ENCODE peak calls at places on chromosomes 3 and 15, in eight cellular contexts. L is transverse colon, Q is ovary, W is tibial nerve, K is GM12892, C is heart left ventricle, Y is HCT116, S is adrenal gland. X is an unnamed sample.

GRCh38 chr3:172201136-172201989 is 162.0 kb downstream of the FNDC3B start:
- DNase-seq in K (no peak), C (peak; percentile 90), W (peak; percentile 78), Y (no peak), L (peak; percentile 74), Q (peak; percentile 77), S (peak; percentile 87), X (no peak)

GRCh38 chr3:110106805-110107204 is 769.5 kb upstream of the DPPA4 start:
- DNase-seq in C (no peak), L (no peak), K (no peak), Q (no peak), Y (no peak), W (no peak), S (no peak), X (no peak)

GRCh38 chr3:46667061-46667621 is 26.3 kb downstream of the ALS2CL start:
- DNase-seq in K (peak; percentile 9), Y (no peak), L (peak; percentile 5), S (peak; percentile 16), Q (no peak), C (peak; percentile 60), W (no peak), X (no peak)

GRCh38 chr3:4409415-4409814 is 57.7 kb downstream of the SUMF1 start:
- DNase-seq in S (no peak), L (no peak), W (no peak), K (no peak), Y (no peak), C (no peak), Q (no peak), X (no peak)

GRCh38 chr15:41512078-41512394 is 1.6 kb downstream of the LTK start:
- DNase-seq in S (no peak), W (no peak), Y (no peak), L (peak; percentile 30), K (no peak), Q (no peak), C (peak; percentile 48), X (no peak)

GRCh38 chr15:76235186-76235826 is 76.0 kb downstream of the ETFA start:
- DNase-seq in C (no peak), S (no peak), L (no peak), W (no peak), Y (peak; percentile 19), Q (no peak), K (no peak), X (no peak)

GRCh38 chr15:37094542-37095196 is 5.7 kb downstream of the MEIS2 start:
- DNase-seq in Q (no peak), L (no peak), Y (no peak), S (no peak), K (no peak), C (no peak), W (no peak), X (peak; percentile 15)

GRCh38 chr3:30835667-30836066 is 58.8 kb downstream of the GADL1 start:
- DNase-seq in C (no peak), Y (no peak), K (no peak), W (no peak), L (no peak), S (no peak), Q (no peak), X (no peak)

GRCh38 chr3:182533394-182533793 is 259.9 kb upstream of the ATP11B start:
- DNase-seq in C (no peak), K (no peak), Y (no peak), L (no peak), S (no peak), Q (no peak), W (no peak), X (no peak)

GRCh38 chr15:37756407-37756806 is 178.0 kb upstream of the TMCO5A start:
- DNase-seq in L (no peak), W (no peak), C (no peak), Q (no peak), Y (no peak), K (no peak), S (no peak), X (no peak)

GRCh38 chr3:59432676-59433075 is 382.9 kb upstream of the CFAP20DC start:
- DNase-seq in W (no peak), S (no peak), C (no peak), Y (no peak), L (no peak), K (no peak), Q (no peak), X (no peak)

GRCh38 chr3:13853978-13854296 is 25.9 kb downstream of the WNT7A start:
- DNase-seq in Q (no peak), L (no peak), W (no peak), C (no peak), S (no peak), Y (peak; percentile 85), K (no peak), X (no peak)

GRCh38 chr15:77416954-77417353 is 3.0 kb downstream of the PEAK1 start:
- DNase-seq in K (no peak), L (no peak), Y (no peak), Q (no peak), W (no peak), C (no peak), S (no peak), X (no peak)

GRCh38 chr15:83106994-83107840 is at the start of gene TM6SF1:
- DNase-seq in Y (no peak), S (no peak), W (no peak), L (no peak), C (peak; percentile 71), K (peak; percentile 48), Q (peak; percentile 18), X (no peak)

GRCh38 chr3:111874177-111874820 is 15.2 kb downstream of the PHLDB2 start:
- DNase-seq in K (no peak), Y (peak; percentile 93), W (no peak), S (no peak), C (no peak), Q (no peak), L (no peak), X (peak; percentile 25)

GRCh38 chr3:133329626-133330025 is 70.2 kb upstream of the BFSP2 start:
- DNase-seq in L (no peak), S (no peak), Q (no peak), W (no peak), K (no peak), C (no peak), Y (no peak), X (no peak)

GRCh38 chr3:194320100-194320499 is 31.0 kb downstream of the CPN2 start:
- DNase-seq in K (no peak), S (no peak), C (no peak), L (no peak), Q (no peak), W (no peak), Y (no peak), X (no peak)

GRCh38 chr15:39127925-39128617 is 452.8 kb upstream of the THBS1 start:
- DNase-seq in Q (no peak), Y (peak; percentile 62), W (no peak), C (no peak), L (peak; percentile 12), S (peak; percentile 30), K (no peak), X (peak; percentile 25)

GRCh38 chr3:47002490-47003410 is 23.3 kb downstream of the NBEAL2 start:
- DNase-seq in W (no peak), K (no peak), Q (no peak), Y (no peak), C (no peak), L (no peak), S (no peak), X (no peak)

GRCh38 chr15:43975750-43976149 is 148.9 kb downstream of the WDR76 start:
- DNase-seq in L (no peak), Y (no peak), C (no peak), W (no peak), K (no peak), Q (no peak), S (no peak), X (no peak)

DNA sequence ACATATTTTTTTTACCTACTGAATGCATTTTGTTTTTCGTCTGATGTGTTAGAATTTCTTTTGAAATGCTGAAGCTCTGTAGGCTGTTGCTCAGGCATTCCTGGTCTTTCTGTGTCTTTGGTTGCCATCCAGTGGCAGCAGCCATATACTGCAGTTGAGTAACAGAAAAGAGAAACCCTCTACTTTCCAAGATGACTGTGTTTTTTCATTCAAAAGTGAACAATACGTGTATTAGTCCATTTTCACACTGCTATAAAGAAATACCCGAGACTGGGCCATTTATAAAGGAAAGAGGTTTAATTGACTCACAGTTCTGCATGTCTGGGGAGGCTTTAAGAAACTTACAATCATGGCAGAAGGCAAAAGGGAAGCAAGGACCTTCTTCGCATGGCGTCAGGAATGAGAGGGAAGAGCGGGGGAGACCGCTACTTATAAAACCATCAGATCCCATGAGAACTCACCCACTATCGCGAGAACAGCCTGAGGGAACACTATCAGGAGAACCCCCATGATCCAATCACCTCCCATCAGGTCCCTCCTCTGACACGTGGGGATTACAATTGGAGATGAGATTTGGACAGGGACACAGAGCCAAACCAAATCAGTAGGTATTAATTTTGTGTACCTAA is 4.7 kb upstream of the GOLGA8B start:
- DNase-seq in W (peak; percentile 68), Q (peak; percentile 66), S (peak; percentile 84), Y (peak; percentile 77), C (no peak), L (peak; percentile 64), K (no peak), X (peak; percentile 40)
- TF ChIP-seq POLR2A in W (peak; percentile 37), Q (peak; percentile 51), S (peak; percentile 73), Y (peak; percentile 96), C (no peak), L (no peak), K (no peak), X (peak; percentile 57)

GRCh38 chr3:53273271-53273670 is 17.4 kb upstream of the TKT start:
- DNase-seq in S (no peak), K (no peak), Y (no peak), Q (no peak), C (no peak), W (no peak), L (no peak), X (no peak)

GRCh38 chr3:53264718-53265117 is 8.9 kb upstream of the TKT start:
- DNase-seq in K (no peak), C (no peak), Y (no peak), W (no peak), Q (no peak), S (no peak), L (no peak), X (no peak)

GRCh38 chr3:53274938-53275666 is 19.3 kb upstream of the TKT start:
- DNase-seq in S (no peak), C (no peak), Y (no peak), K (no peak), L (no peak), Q (no peak), W (no peak), X (no peak)

GRCh38 chr3:53267766-53268165 is 11.9 kb upstream of the TKT start:
- DNase-seq in C (no peak), Q (no peak), Y (no peak), K (no peak), L (no peak), W (no peak), S (no peak), X (no peak)

GRCh38 chr3:53269888-53270880 is 14.4 kb upstream of the TKT start:
- DNase-seq in Y (peak; percentile 96), L (peak; percentile 82), K (no peak), C (peak; percentile 85), S (peak; percentile 93), W (peak; percentile 84), Q (peak; percentile 73), X (peak; percentile 96)
- TF ChIP-seq POLR2A in Y (no peak), L (no peak), K (no peak), C (no peak), S (no peak), W (no peak), Q (no peak), X (no peak)

GRCh38 chr3:144403040-144403457 is 431.4 kb downstream of the DIPK2A start:
- DNase-seq in S (peak; percentile 42), C (no peak), W (no peak), Y (no peak), L (no peak), Q (no peak), K (no peak), X (peak; percentile 3)
- TF ChIP-seq POLR2A in S (no peak), C (no peak), W (no peak), Y (no peak), L (no peak), Q (no peak), K (no peak), X (no peak)

GRCh38 chr15:55993111-55993803 is at the start of gene NEDD4:
- DNase-seq in W (peak; percentile 70), Y (peak; percentile 47), Q (peak; percentile 87), C (peak; percentile 92), K (peak; percentile 81), S (peak; percentile 84), L (peak; percentile 82), X (peak; percentile 70)
- TF ChIP-seq POLR2A in W (peak; percentile 49), Y (peak; percentile 60), Q (peak; percentile 48), C (no peak), K (peak; percentile 33), S (peak; percentile 29), L (peak; percentile 33), X (peak; percentile 76)

X was measured in H54.